ENCODE peak calls at places on chromosomes 4 and X, in eight cellular contexts. One of them, this sample, is unnamed.

GRCh38 chrX:131795442-131796229 is 227.5 kb upstream of the STK26 start:
- DNase-seq in B cell: no peak
- DNase-seq in dorsolateral prefrontal cortex: no peak
- DNase-seq in SK-N-SH: peak; percentile 16
- DNase-seq in pancreas: peak; percentile 32
- DNase-seq in epithelial cell of esophagus: no peak
- DNase-seq in neural crest cell: no peak
- DNase-seq in kidney epithelial cell: no peak
- DNase-seq in this sample: no peak

GRCh38 chrX:74286950-74287349 is 17.0 kb upstream of the ZCCHC13 start:
- DNase-seq in pancreas: no peak
- DNase-seq in SK-N-SH: no peak
- DNase-seq in neural crest cell: no peak
- DNase-seq in B cell: no peak
- DNase-seq in dorsolateral prefrontal cortex: no peak
- DNase-seq in kidney epithelial cell: no peak
- DNase-seq in epithelial cell of esophagus: peak; percentile 8
- DNase-seq in this sample: no peak

GRCh38 chrX:12975999-12976558 is 1.2 kb downstream of the TMSB4X start:
- DNase-seq in kidney epithelial cell: no peak
- DNase-seq in SK-N-SH: peak; percentile 67
- DNase-seq in neural crest cell: peak; percentile 25
- DNase-seq in pancreas: peak; percentile 45
- DNase-seq in dorsolateral prefrontal cortex: no peak
- DNase-seq in epithelial cell of esophagus: peak; percentile 34
- DNase-seq in B cell: peak; percentile 80
- DNase-seq in this sample: peak; percentile 23

GRCh38 chr4:66662620-66663019 is 882.7 kb downstream of the CENPC start:
- DNase-seq in kidney epithelial cell: no peak
- DNase-seq in SK-N-SH: no peak
- DNase-seq in B cell: no peak
- DNase-seq in pancreas: no peak
- DNase-seq in epithelial cell of esophagus: no peak
- DNase-seq in neural crest cell: no peak
- DNase-seq in dorsolateral prefrontal cortex: no peak
- DNase-seq in this sample: no peak

GRCh38 chr4:95360911-95361695 is 187.7 kb downstream of the UNC5C start:
- DNase-seq in neural crest cell: no peak
- DNase-seq in B cell: no peak
- DNase-seq in epithelial cell of esophagus: no peak
- DNase-seq in pancreas: no peak
- DNase-seq in SK-N-SH: no peak
- DNase-seq in kidney epithelial cell: no peak
- DNase-seq in dorsolateral prefrontal cortex: no peak
- DNase-seq in this sample: no peak

GRCh38 chr4:77050962-77051361 is 24.8 kb downstream of the CCNI start:
- DNase-seq in kidney epithelial cell: no peak
- DNase-seq in epithelial cell of esophagus: no peak
- DNase-seq in pancreas: no peak
- DNase-seq in neural crest cell: no peak
- DNase-seq in B cell: no peak
- DNase-seq in dorsolateral prefrontal cortex: no peak
- DNase-seq in SK-N-SH: no peak
- DNase-seq in this sample: no peak

GRCh38 chr4:40990202-40990898 is 224.0 kb downstream of the APBB2 start:
- DNase-seq in B cell: no peak
- DNase-seq in SK-N-SH: no peak
- DNase-seq in epithelial cell of esophagus: peak; percentile 94
- DNase-seq in neural crest cell: no peak
- DNase-seq in dorsolateral prefrontal cortex: no peak
- DNase-seq in kidney epithelial cell: peak; percentile 80
- DNase-seq in pancreas: no peak
- DNase-seq in this sample: no peak

GRCh38 chr4:14478504-14478903 is 523.8 kb upstream of the CPEB2 start:
- DNase-seq in pancreas: no peak
- DNase-seq in SK-N-SH: no peak
- DNase-seq in B cell: no peak
- DNase-seq in neural crest cell: no peak
- DNase-seq in dorsolateral prefrontal cortex: no peak
- DNase-seq in kidney epithelial cell: no peak
- DNase-seq in epithelial cell of esophagus: no peak
- DNase-seq in this sample: no peak

GRCh38 chr4:110381784-110382183 is 94.2 kb upstream of the ENPEP start:
- DNase-seq in kidney epithelial cell: no peak
- DNase-seq in dorsolateral prefrontal cortex: no peak
- DNase-seq in B cell: no peak
- DNase-seq in neural crest cell: no peak
- DNase-seq in pancreas: no peak
- DNase-seq in SK-N-SH: no peak
- DNase-seq in epithelial cell of esophagus: no peak
- DNase-seq in this sample: no peak

GRCh38 chr4:21090098-21090666 is 389.9 kb downstream of the PACRGL start:
- DNase-seq in dorsolateral prefrontal cortex: no peak
- DNase-seq in epithelial cell of esophagus: no peak
- DNase-seq in kidney epithelial cell: no peak
- DNase-seq in neural crest cell: no peak
- DNase-seq in SK-N-SH: no peak
- DNase-seq in B cell: no peak
- DNase-seq in pancreas: no peak
- DNase-seq in this sample: no peak

GRCh38 chr4:4477391-4477790 is 64.5 kb downstream of the STX18 start:
- DNase-seq in neural crest cell: no peak
- DNase-seq in pancreas: no peak
- DNase-seq in SK-N-SH: no peak
- DNase-seq in B cell: no peak
- DNase-seq in epithelial cell of esophagus: no peak
- DNase-seq in dorsolateral prefrontal cortex: no peak
- DNase-seq in kidney epithelial cell: no peak
- DNase-seq in this sample: no peak

GRCh38 chrX:71871367-71871766 is 39.3 kb upstream of the NHSL2 start:
- DNase-seq in epithelial cell of esophagus: peak; percentile 38
- DNase-seq in neural crest cell: no peak
- DNase-seq in dorsolateral prefrontal cortex: no peak
- DNase-seq in kidney epithelial cell: no peak
- DNase-seq in pancreas: no peak
- DNase-seq in SK-N-SH: no peak
- DNase-seq in B cell: no peak
- DNase-seq in this sample: no peak

GRCh38 chrX:23901805-23902204 is 5.9 kb downstream of the APOO start:
- DNase-seq in epithelial cell of esophagus: peak; percentile 80
- DNase-seq in kidney epithelial cell: peak; percentile 42
- DNase-seq in dorsolateral prefrontal cortex: no peak
- DNase-seq in neural crest cell: peak; percentile 34
- DNase-seq in B cell: peak; percentile 55
- DNase-seq in pancreas: peak; percentile 54
- DNase-seq in SK-N-SH: peak; percentile 49
- DNase-seq in this sample: peak; percentile 47

GRCh38 chr4:177726111-177726510 is 283.9 kb upstream of the AGA start:
- DNase-seq in pancreas: no peak
- DNase-seq in kidney epithelial cell: peak; percentile 29
- DNase-seq in SK-N-SH: no peak
- DNase-seq in epithelial cell of esophagus: peak; percentile 64
- DNase-seq in B cell: no peak
- DNase-seq in neural crest cell: no peak
- DNase-seq in dorsolateral prefrontal cortex: no peak
- DNase-seq in this sample: no peak

GRCh38 chrX:19005909-19006308 is 22.0 kb upstream of the PHKA2 start:
- DNase-seq in SK-N-SH: peak; percentile 14
- DNase-seq in B cell: no peak
- DNase-seq in neural crest cell: no peak
- DNase-seq in dorsolateral prefrontal cortex: no peak
- DNase-seq in kidney epithelial cell: no peak
- DNase-seq in pancreas: no peak
- DNase-seq in epithelial cell of esophagus: peak; percentile 13
- DNase-seq in this sample: no peak

GRCh38 chr4:52369649-52370048 is 289.5 kb downstream of the USP46 start:
- DNase-seq in B cell: no peak
- DNase-seq in dorsolateral prefrontal cortex: no peak
- DNase-seq in SK-N-SH: peak; percentile 9
- DNase-seq in epithelial cell of esophagus: peak; percentile 61
- DNase-seq in pancreas: no peak
- DNase-seq in neural crest cell: no peak
- DNase-seq in kidney epithelial cell: no peak
- DNase-seq in this sample: no peak

GRCh38 chr4:85233516-85233915 is 241.4 kb upstream of the ARHGAP24 start:
- DNase-seq in pancreas: no peak
- DNase-seq in B cell: no peak
- DNase-seq in SK-N-SH: no peak
- DNase-seq in kidney epithelial cell: no peak
- DNase-seq in dorsolateral prefrontal cortex: no peak
- DNase-seq in epithelial cell of esophagus: no peak
- DNase-seq in neural crest cell: no peak
- DNase-seq in this sample: no peak

GRCh38 chr4:85222561-85222960 is 252.4 kb upstream of the ARHGAP24 start:
- DNase-seq in kidney epithelial cell: no peak
- DNase-seq in SK-N-SH: no peak
- DNase-seq in dorsolateral prefrontal cortex: no peak
- DNase-seq in epithelial cell of esophagus: peak; percentile 57
- DNase-seq in pancreas: no peak
- DNase-seq in neural crest cell: no peak
- DNase-seq in B cell: no peak
- DNase-seq in this sample: no peak

GRCh38 chr4:85228264-85228663 is 246.7 kb upstream of the ARHGAP24 start:
- DNase-seq in B cell: no peak
- DNase-seq in pancreas: no peak
- DNase-seq in SK-N-SH: no peak
- DNase-seq in dorsolateral prefrontal cortex: no peak
- DNase-seq in kidney epithelial cell: no peak
- DNase-seq in epithelial cell of esophagus: no peak
- DNase-seq in neural crest cell: no peak
- DNase-seq in this sample: no peak
- TF ChIP-seq CTCF in B cell: no peak
- TF ChIP-seq CTCF in pancreas: no peak
- TF ChIP-seq CTCF in SK-N-SH: no peak
- TF ChIP-seq CTCF in dorsolateral prefrontal cortex: no peak
- TF ChIP-seq CTCF in kidney epithelial cell: no peak
- TF ChIP-seq CTCF in epithelial cell of esophagus: peak; percentile 17
- TF ChIP-seq CTCF in neural crest cell: no peak
- TF ChIP-seq CTCF in this sample: peak; percentile 61

GRCh38 chrX:138745215-138745614 is 33.7 kb upstream of the FGF13 start:
- DNase-seq in kidney epithelial cell: no peak
- DNase-seq in dorsolateral prefrontal cortex: no peak
- DNase-seq in SK-N-SH: peak; percentile 14
- DNase-seq in B cell: peak; percentile 46
- DNase-seq in epithelial cell of esophagus: peak; percentile 55
- DNase-seq in neural crest cell: peak; percentile 62
- DNase-seq in pancreas: peak; percentile 16
- DNase-seq in this sample: peak; percentile 11

DNA sequence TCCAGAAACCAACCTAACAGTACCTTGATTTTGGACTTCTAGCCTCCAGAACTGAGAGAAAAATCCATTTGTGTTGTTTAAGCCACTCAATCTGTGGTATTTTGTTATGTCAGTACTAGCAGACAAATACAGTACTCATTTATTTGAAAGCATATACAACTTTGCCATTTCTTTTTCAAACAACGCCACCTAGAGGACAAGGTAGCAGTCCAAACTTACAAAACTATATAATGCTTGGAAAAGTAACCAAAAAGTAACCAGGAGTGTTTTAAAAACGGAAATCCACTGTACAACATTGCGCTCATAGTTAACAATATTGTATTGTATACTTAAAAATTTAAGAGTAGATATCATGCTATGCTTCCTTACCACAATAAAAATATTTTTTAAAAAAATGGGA is 37.0 kb upstream of the FGF13 start:
- DNase-seq in epithelial cell of esophagus: peak; percentile 32
- DNase-seq in kidney epithelial cell: no peak
- DNase-seq in neural crest cell: no peak
- DNase-seq in B cell: no peak
- DNase-seq in pancreas: no peak
- DNase-seq in SK-N-SH: no peak
- DNase-seq in dorsolateral prefrontal cortex: no peak
- DNase-seq in this sample: no peak
- TF ChIP-seq CTCF in epithelial cell of esophagus: peak; percentile 46
- TF ChIP-seq CTCF in kidney epithelial cell: peak; percentile 46
- TF ChIP-seq CTCF in neural crest cell: peak; percentile 77
- TF ChIP-seq CTCF in B cell: peak; percentile 25
- TF ChIP-seq CTCF in pancreas: peak; percentile 12
- TF ChIP-seq CTCF in SK-N-SH: peak; percentile 78
- TF ChIP-seq CTCF in dorsolateral prefrontal cortex: peak; percentile 47
- TF ChIP-seq CTCF in this sample: peak; percentile 2

GRCh38 chr4:74111990-74112389 is 13.0 kb upstream of the CXCL2 start:
- DNase-seq in epithelial cell of esophagus: peak; percentile 98
- DNase-seq in SK-N-SH: no peak
- DNase-seq in neural crest cell: no peak
- DNase-seq in B cell: no peak
- DNase-seq in pancreas: no peak
- DNase-seq in dorsolateral prefrontal cortex: peak; percentile 63
- DNase-seq in kidney epithelial cell: no peak
- DNase-seq in this sample: no peak
- TF ChIP-seq CTCF in epithelial cell of esophagus: peak; percentile 16
- TF ChIP-seq CTCF in SK-N-SH: no peak
- TF ChIP-seq CTCF in neural crest cell: no peak
- TF ChIP-seq CTCF in B cell: no peak
- TF ChIP-seq CTCF in pancreas: no peak
- TF ChIP-seq CTCF in dorsolateral prefrontal cortex: no peak
- TF ChIP-seq CTCF in kidney epithelial cell: no peak
- TF ChIP-seq CTCF in this sample: no peak

GRCh38 chr4:2087170-2087569 is 28.0 kb downstream of the NAT8L start:
- DNase-seq in kidney epithelial cell: no peak
- DNase-seq in pancreas: no peak
- DNase-seq in dorsolateral prefrontal cortex: no peak
- DNase-seq in SK-N-SH: no peak
- DNase-seq in B cell: no peak
- DNase-seq in epithelial cell of esophagus: no peak
- DNase-seq in neural crest cell: no peak
- DNase-seq in this sample: no peak
- TF ChIP-seq CTCF in kidney epithelial cell: peak; percentile 2
- TF ChIP-seq CTCF in pancreas: no peak
- TF ChIP-seq CTCF in dorsolateral prefrontal cortex: no peak
- TF ChIP-seq CTCF in SK-N-SH: no peak
- TF ChIP-seq CTCF in B cell: no peak
- TF ChIP-seq CTCF in epithelial cell of esophagus: peak; percentile 27
- TF ChIP-seq CTCF in neural crest cell: no peak
- TF ChIP-seq CTCF in this sample: peak; percentile 27

GRCh38 chr4:70901984-70902576 is at the start of gene MOB1B:
- DNase-seq in SK-N-SH: peak; percentile 97
- DNase-seq in B cell: peak; percentile 83
- DNase-seq in pancreas: peak; percentile 89
- DNase-seq in kidney epithelial cell: peak; percentile 63
- DNase-seq in epithelial cell of esophagus: peak; percentile 87
- DNase-seq in dorsolateral prefrontal cortex: peak; percentile 89
- DNase-seq in neural crest cell: peak; percentile 92
- DNase-seq in this sample: peak; percentile 96
- TF ChIP-seq CTCF in SK-N-SH: peak; percentile 36
- TF ChIP-seq CTCF in B cell: peak; percentile 61
- TF ChIP-seq CTCF in pancreas: no peak
- TF ChIP-seq CTCF in kidney epithelial cell: peak; percentile 15
- TF ChIP-seq CTCF in epithelial cell of esophagus: peak; percentile 41
- TF ChIP-seq CTCF in dorsolateral prefrontal cortex: no peak
- TF ChIP-seq CTCF in neural crest cell: peak; percentile 58
- TF ChIP-seq CTCF in this sample: peak; percentile 18

GRCh38 chr4:3073158-3074077 is 920 bp downstream of the HTT-AS start:
- DNase-seq in epithelial cell of esophagus: no peak
- DNase-seq in SK-N-SH: peak; percentile 59
- DNase-seq in kidney epithelial cell: no peak
- DNase-seq in B cell: no peak
- DNase-seq in neural crest cell: peak; percentile 15
- DNase-seq in pancreas: no peak
- DNase-seq in dorsolateral prefrontal cortex: no peak
- DNase-seq in this sample: no peak
- TF ChIP-seq CTCF in epithelial cell of esophagus: no peak
- TF ChIP-seq CTCF in SK-N-SH: peak; percentile 36
- TF ChIP-seq CTCF in kidney epithelial cell: peak; percentile 33
- TF ChIP-seq CTCF in B cell: no peak
- TF ChIP-seq CTCF in neural crest cell: no peak
- TF ChIP-seq CTCF in pancreas: no peak
- TF ChIP-seq CTCF in dorsolateral prefrontal cortex: no peak
- TF ChIP-seq CTCF in this sample: peak; percentile 2

This sample was measured in BE2C.